ENCODE peak calls at places on chromosome 13, in six cellular contexts. E, X, R, Z, U and C are unnamed samples.
A peak's percentile ranks its signal among the peaks of the same experiment; 100 is the strongest.

GRCh38 chr13:39952244-39953233 is 297.1 kb downstream of the COG6 start:
- DNase-seq in E (no peak), X (no peak), R (no peak), Z (no peak), U (no peak), C (no peak)

GRCh38 chr13:107518292-107518691 is 697.0 kb downstream of the LIG4 start:
- DNase-seq in E (no peak), X (no peak), R (no peak), Z (no peak), U (no peak), C (peak; percentile 4)

GRCh38 chr13:20993661-20994440 is 67.5 kb downstream of the LATS2 start:
- DNase-seq in E (peak; percentile 13), X (peak; percentile 7), R (no peak), Z (no peak), U (no peak), C (peak; percentile 23)

GRCh38 chr13:93771782-93772181 is 545.2 kb downstream of the GPC6 start:
- DNase-seq in E (no peak), X (no peak), R (no peak), Z (no peak), U (no peak), C (no peak)

GRCh38 chr13:91406619-91407018 is 8.2 kb downstream of the GPC5 start:
- DNase-seq in E (peak; percentile 15), X (peak; percentile 17), R (no peak), Z (no peak), U (no peak), C (no peak)

GRCh38 chr13:57627663-57628062 is 3.9 kb upstream of the PCDH17 start:
- DNase-seq in E (no peak), X (no peak), R (no peak), Z (no peak), U (no peak), C (no peak)

GRCh38 chr13:61563645-61564044 is 148.0 kb upstream of the PCDH20 start:
- DNase-seq in E (no peak), X (no peak), R (no peak), Z (no peak), U (no peak), C (no peak)

GRCh38 chr13:89380101-89380500 is 1708.9 kb downstream of the SLITRK5 start:
- DNase-seq in E (peak; percentile 14), X (no peak), R (no peak), Z (no peak), U (no peak), C (no peak)

GRCh38 chr13:77013853-77014542 is 13.0 kb downstream of the FBXL3 start:
- DNase-seq in E (no peak), X (no peak), R (no peak), Z (no peak), U (no peak), C (no peak)

GRCh38 chr13:113534236-113534860 is 43.8 kb upstream of the DCUN1D2 start:
- DNase-seq in E (no peak), X (peak; percentile 7), R (no peak), Z (no peak), U (no peak), C (no peak)

GRCh38 chr13:79548886-79549285 is 67.9 kb downstream of the NDFIP2 start:
- DNase-seq in E (no peak), X (no peak), R (no peak), Z (no peak), U (no peak), C (no peak)

GRCh38 chr13:41145136-41145908 is 12.7 kb upstream of the KBTBD6 start:
- DNase-seq in E (no peak), X (no peak), R (no peak), Z (no peak), U (no peak), C (no peak)

GRCh38 chr13:20964904-20965303 is 62.4 kb upstream of the XPO4 start:
- DNase-seq in E (no peak), X (no peak), R (no peak), Z (no peak), U (no peak), C (no peak)

GRCh38 chr13:93227280-93227905 is 786 bp downstream of the GPC6 start:
- DNase-seq in E (no peak), X (peak; percentile 33), R (no peak), Z (no peak), U (peak; percentile 10), C (peak; percentile 26)

GRCh38 chr13:74168263-74168675 is 34.1 kb upstream of the KLF12 start:
- DNase-seq in E (peak; percentile 18), X (no peak), R (peak; percentile 15), Z (no peak), U (no peak), C (no peak)

GRCh38 chr13:36758345-36758744 is 60.7 kb upstream of the RFXAP start:
- DNase-seq in E (peak; percentile 47), X (peak; percentile 50), R (no peak), Z (no peak), U (no peak), C (no peak)

GRCh38 chr13:69591437-69591836 is 516.2 kb upstream of the ATXN8OS start:
- DNase-seq in E (no peak), X (no peak), R (no peak), Z (no peak), U (no peak), C (no peak)

DNA sequence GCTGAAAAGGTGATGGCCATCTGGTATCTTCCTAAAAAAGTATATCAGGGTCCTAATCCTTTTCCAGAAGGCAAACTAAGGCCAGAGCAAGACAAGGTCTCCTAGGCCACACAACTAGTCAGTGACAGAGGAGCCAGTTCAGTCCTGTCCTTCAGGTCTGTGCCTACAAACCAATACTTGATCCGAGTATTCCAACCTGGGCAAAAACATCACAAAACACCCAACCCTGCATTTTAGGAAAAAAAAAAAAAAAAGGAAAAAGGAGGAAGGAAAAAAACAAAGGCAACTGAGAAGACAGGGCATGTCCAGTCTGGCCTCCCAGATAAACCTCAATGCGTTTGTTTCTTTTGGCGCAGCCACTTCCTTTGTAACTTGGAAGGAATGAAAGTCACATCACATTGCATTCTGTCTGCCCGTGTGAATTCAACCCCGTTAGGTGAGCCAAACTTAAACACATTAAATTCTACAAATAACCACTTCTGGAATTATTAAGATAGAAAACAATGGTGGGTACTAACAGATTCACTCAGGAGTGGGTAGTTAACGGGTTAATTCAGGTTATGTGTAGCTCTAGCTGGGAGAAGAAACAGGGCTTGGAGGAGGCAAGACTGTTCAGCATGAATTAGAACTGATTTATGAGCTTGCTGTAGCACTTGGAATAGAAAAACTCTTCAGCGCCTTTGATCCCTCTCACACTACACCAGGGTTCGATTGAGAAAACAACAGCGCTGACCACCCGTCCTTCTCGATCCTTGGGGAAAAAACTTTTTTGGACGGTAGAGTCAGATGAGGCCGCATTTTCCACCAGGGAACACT is 43.0 kb upstream of the HNRNPA1L2 start:
- DNase-seq in E (no peak), X (peak; percentile 38), R (no peak), Z (no peak), U (peak; percentile 70), C (no peak)
- TF ChIP-seq POLR2A in E (no peak), X (no peak), R (no peak), Z (no peak), U (no peak), C (no peak)

GRCh38 chr13:100673831-100674362 is 698 bp downstream of the TMTC4 start:
- DNase-seq in E (peak; percentile 61), X (peak; percentile 49), R (peak; percentile 65), Z (no peak), U (peak; percentile 14), C (peak; percentile 97)
- TF ChIP-seq POLR2A in E (peak; percentile 40), X (no peak), R (no peak), Z (no peak), U (no peak), C (no peak)

DNA sequence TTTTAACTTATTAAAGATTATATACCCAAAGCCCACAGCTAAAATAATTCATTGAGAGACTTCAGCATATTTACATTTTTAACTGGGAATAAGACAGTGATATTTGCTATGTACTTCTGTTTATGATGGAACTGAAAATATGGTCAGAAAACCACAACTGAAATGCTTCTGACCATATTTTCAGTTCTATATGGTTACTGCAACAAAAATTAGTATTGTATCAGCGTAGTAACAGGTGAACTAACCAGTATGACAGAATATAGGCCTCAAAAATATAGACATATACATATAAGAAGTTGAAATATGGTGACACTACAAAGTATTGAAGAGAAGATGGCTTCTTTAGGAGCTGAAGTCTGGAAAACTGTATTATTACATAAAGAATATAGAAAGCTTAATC is 857.4 kb downstream of the OLFM4 start:
- DNase-seq in E (no peak), X (no peak), R (no peak), Z (no peak), U (no peak), C (no peak)
- TF ChIP-seq POLR2A in E (no peak), X (no peak), R (no peak), Z (no peak), U (no peak), C (no peak)

GRCh38 chr13:45119990-45120864 is at the start of gene GTF2F2:
- DNase-seq in E (peak; percentile 92), X (peak; percentile 92), R (peak; percentile 92), Z (peak; percentile 89), U (peak; percentile 82), C (peak; percentile 30)
- TF ChIP-seq POLR2A in E (peak; percentile 62), X (no peak), R (no peak), Z (peak; percentile 7), U (peak; percentile 56), C (peak; percentile 64)

GRCh38 chr13:97387487-97388353 is 46.2 kb upstream of the RAP2A start:
- DNase-seq in E (peak; percentile 30), X (no peak), R (no peak), Z (no peak), U (no peak), C (no peak)
- TF ChIP-seq POLR2A in E (no peak), X (no peak), R (no peak), Z (no peak), U (no peak), C (no peak)

GRCh38 chr13:102147353-102147752 is 254.5 kb downstream of the FGF14 start:
- DNase-seq in E (no peak), X (no peak), R (no peak), Z (no peak), U (no peak), C (no peak)

GRCh38 chr13:102152790-102153189 is 249.1 kb downstream of the FGF14 start:
- DNase-seq in E (no peak), X (no peak), R (no peak), Z (no peak), U (no peak), C (no peak)
- TF ChIP-seq POLR2A in E (no peak), X (no peak), R (no peak), Z (no peak), U (no peak), C (no peak)

GRCh38 chr13:78190296-78190695 is 271.7 kb upstream of the EDNRB start:
- DNase-seq in E (no peak), X (no peak), R (no peak), Z (no peak), U (no peak), C (no peak)

GRCh38 chr13:78192721-78193120 is 274.1 kb upstream of the EDNRB start:
- DNase-seq in E (no peak), X (no peak), R (no peak), Z (no peak), U (no peak), C (no peak)

GRCh38 chr13:78185700-78186099 is 267.1 kb upstream of the EDNRB start:
- DNase-seq in E (no peak), X (no peak), R (no peak), Z (no peak), U (no peak), C (no peak)

GRCh38 chr13:78183737-78184136 is 265.1 kb upstream of the EDNRB start:
- DNase-seq in E (no peak), X (no peak), R (no peak), Z (no peak), U (no peak), C (no peak)

GRCh38 chr13:78187781-78188180 is 269.1 kb upstream of the EDNRB start:
- DNase-seq in E (no peak), X (no peak), R (no peak), Z (no peak), U (no peak), C (no peak)
- TF ChIP-seq POLR2A in E (no peak), X (no peak), R (no peak), Z (no peak), U (no peak), C (no peak)